ENCODE peak calls at places on chromosomes 2 and 18, in ten cellular contexts. One of them, this sample, is unnamed.
A peak's percentile ranks its signal among the peaks of the same experiment; 100 is the strongest.

GRCh38 chr18:78240867-78241266 is 738.8 kb upstream of the SALL3 start:
- DNase-seq in cardiac fibroblast: no peak
- DNase-seq in fibroblast of the aortic adventitia: no peak
- DNase-seq in GM19239: no peak
- DNase-seq in AG04450: no peak
- DNase-seq in skeletal muscle cell: no peak
- DNase-seq in NCI-H1092: no peak
- DNase-seq in iPS DF 19.7: no peak
- DNase-seq in GOT3: no peak
- DNase-seq in RWPE1: no peak
- DNase-seq in this sample: no peak

GRCh38 chr18:9918016-9918680 is 4.3 kb downstream of the VAPA start:
- DNase-seq in RWPE1: peak; percentile 57
- DNase-seq in fibroblast of the aortic adventitia: peak; percentile 44
- DNase-seq in skeletal muscle cell: no peak
- DNase-seq in GOT3: no peak
- DNase-seq in AG04450: no peak
- DNase-seq in cardiac fibroblast: peak; percentile 33
- DNase-seq in iPS DF 19.7: no peak
- DNase-seq in NCI-H1092: no peak
- DNase-seq in GM19239: no peak
- DNase-seq in this sample: no peak

GRCh38 chr18:2881490-2882195 is 34.8 kb downstream of the EMILIN2 start:
- DNase-seq in NCI-H1092: no peak
- DNase-seq in fibroblast of the aortic adventitia: peak; percentile 97
- DNase-seq in iPS DF 19.7: no peak
- DNase-seq in GM19239: no peak
- DNase-seq in AG04450: peak; percentile 78
- DNase-seq in RWPE1: no peak
- DNase-seq in cardiac fibroblast: peak; percentile 92
- DNase-seq in GOT3: no peak
- DNase-seq in skeletal muscle cell: peak; percentile 81
- DNase-seq in this sample: no peak

GRCh38 chr2:141707486-141707885 is 423.3 kb downstream of the LRP1B start:
- DNase-seq in GM19239: no peak
- DNase-seq in fibroblast of the aortic adventitia: no peak
- DNase-seq in GOT3: no peak
- DNase-seq in skeletal muscle cell: no peak
- DNase-seq in cardiac fibroblast: no peak
- DNase-seq in RWPE1: no peak
- DNase-seq in iPS DF 19.7: no peak
- DNase-seq in AG04450: no peak
- DNase-seq in NCI-H1092: no peak
- DNase-seq in this sample: no peak

GRCh38 chr2:54497738-54498680 is 41.9 kb downstream of the SPTBN1 start:
- DNase-seq in RWPE1: no peak
- DNase-seq in NCI-H1092: no peak
- DNase-seq in iPS DF 19.7: peak; percentile 63
- DNase-seq in GM19239: no peak
- DNase-seq in GOT3: no peak
- DNase-seq in skeletal muscle cell: no peak
- DNase-seq in AG04450: no peak
- DNase-seq in cardiac fibroblast: peak; percentile 60
- DNase-seq in fibroblast of the aortic adventitia: peak; percentile 65
- DNase-seq in this sample: no peak

GRCh38 chr18:46630160-46630559 is 26.9 kb downstream of the LOXHD1 start:
- DNase-seq in GOT3: no peak
- DNase-seq in NCI-H1092: no peak
- DNase-seq in AG04450: no peak
- DNase-seq in cardiac fibroblast: no peak
- DNase-seq in iPS DF 19.7: no peak
- DNase-seq in GM19239: no peak
- DNase-seq in fibroblast of the aortic adventitia: no peak
- DNase-seq in skeletal muscle cell: no peak
- DNase-seq in RWPE1: no peak
- DNase-seq in this sample: no peak

GRCh38 chr2:53842891-53843290 is 16.9 kb downstream of the GPR75 start:
- DNase-seq in fibroblast of the aortic adventitia: no peak
- DNase-seq in GOT3: no peak
- DNase-seq in skeletal muscle cell: no peak
- DNase-seq in iPS DF 19.7: no peak
- DNase-seq in cardiac fibroblast: no peak
- DNase-seq in AG04450: no peak
- DNase-seq in RWPE1: no peak
- DNase-seq in NCI-H1092: no peak
- DNase-seq in GM19239: no peak
- DNase-seq in this sample: no peak

GRCh38 chr18:59631583-59632181 is 65.5 kb downstream of the CCBE1 start:
- DNase-seq in GOT3: no peak
- DNase-seq in iPS DF 19.7: peak; percentile 25
- DNase-seq in skeletal muscle cell: no peak
- DNase-seq in fibroblast of the aortic adventitia: peak; percentile 70
- DNase-seq in cardiac fibroblast: peak; percentile 68
- DNase-seq in RWPE1: peak; percentile 7
- DNase-seq in GM19239: no peak
- DNase-seq in NCI-H1092: no peak
- DNase-seq in AG04450: no peak
- DNase-seq in this sample: no peak

GRCh38 chr2:62415019-62415431 is 91.0 kb downstream of the TMEM17 start:
- DNase-seq in fibroblast of the aortic adventitia: no peak
- DNase-seq in iPS DF 19.7: no peak
- DNase-seq in GM19239: peak; percentile 46
- DNase-seq in AG04450: no peak
- DNase-seq in skeletal muscle cell: no peak
- DNase-seq in cardiac fibroblast: no peak
- DNase-seq in GOT3: no peak
- DNase-seq in NCI-H1092: no peak
- DNase-seq in RWPE1: no peak
- DNase-seq in this sample: no peak

GRCh38 chr2:128421861-128422311 is 103.2 kb upstream of the HS6ST1 start:
- DNase-seq in iPS DF 19.7: no peak
- DNase-seq in RWPE1: no peak
- DNase-seq in GM19239: no peak
- DNase-seq in NCI-H1092: no peak
- DNase-seq in fibroblast of the aortic adventitia: no peak
- DNase-seq in AG04450: no peak
- DNase-seq in cardiac fibroblast: no peak
- DNase-seq in GOT3: no peak
- DNase-seq in skeletal muscle cell: no peak
- DNase-seq in this sample: no peak

GRCh38 chr2:47189635-47190034 is 34.5 kb upstream of the STPG4 start:
- DNase-seq in AG04450: peak; percentile 67
- DNase-seq in NCI-H1092: no peak
- DNase-seq in GOT3: no peak
- DNase-seq in RWPE1: no peak
- DNase-seq in cardiac fibroblast: peak; percentile 75
- DNase-seq in skeletal muscle cell: no peak
- DNase-seq in fibroblast of the aortic adventitia: peak; percentile 95
- DNase-seq in GM19239: no peak
- DNase-seq in iPS DF 19.7: no peak
- DNase-seq in this sample: no peak

GRCh38 chr2:226802573-226802972 is 3.0 kb upstream of the IRS1 start:
- DNase-seq in AG04450: no peak
- DNase-seq in iPS DF 19.7: no peak
- DNase-seq in skeletal muscle cell: peak; percentile 75
- DNase-seq in RWPE1: peak; percentile 52
- DNase-seq in fibroblast of the aortic adventitia: peak; percentile 97
- DNase-seq in GOT3: no peak
- DNase-seq in GM19239: no peak
- DNase-seq in cardiac fibroblast: peak; percentile 92
- DNase-seq in NCI-H1092: peak; percentile 19
- DNase-seq in this sample: no peak

GRCh38 chr2:239953418-239954061 is 71.6 kb downstream of the NDUFA10 start:
- DNase-seq in AG04450: no peak
- DNase-seq in fibroblast of the aortic adventitia: peak; percentile 37
- DNase-seq in iPS DF 19.7: no peak
- DNase-seq in skeletal muscle cell: no peak
- DNase-seq in cardiac fibroblast: peak; percentile 44
- DNase-seq in RWPE1: no peak
- DNase-seq in GM19239: no peak
- DNase-seq in GOT3: no peak
- DNase-seq in NCI-H1092: no peak
- DNase-seq in this sample: no peak

This sample was measured in activated T-helper 1 cell treated with anti-CD3 and anti-CD28 coated beads, Interleukin-12 subunit alpha, Interleukin-12 subunit beta, Interleukin-2, Interleukin-4 antibody, amounts not matched to agents 30 ng/mL and 10 ng/mL and 1 ng/mL, durations not matched to agents 14 hours and 24 hours and 36 hours.